ENCODE peak calls at places on chromosomes 3 and 15, in six cellular contexts. V, Q, O, S, D and N are unnamed samples. For H3K27me3 and H3K4me1, the result is how much of the 10 kb centered on the place peaks cover.

GRCh38 chr3:7917443-7918151 is 584.0 kb upstream of the LMCD1 start:
- DNase-seq in V (no peak), Q (no peak), O (no peak), S (no peak), D (no peak), N (no peak)

GRCh38 chr3:12405432-12406272 is 78.6 kb upstream of the TSEN2 start:
- DNase-seq in V (peak), Q (peak), O (peak), S (peak), D (peak), N (peak)

GRCh38 chr3:10566451-10566850 is 61.1 kb upstream of the ATP2B2 start:
- DNase-seq in V (no peak), Q (no peak), O (no peak), S (no peak), D (no peak), N (no peak)

GRCh38 chr15:101528108-101528916 is 38.8 kb upstream of the PCSK6 start:
- DNase-seq in V (no peak), Q (peak), O (peak), S (peak), D (peak), N (peak)

GRCh38 chr3:175214210-175214609 is 355.1 kb downstream of the NAALADL2 start:
- DNase-seq in V (no peak), Q (no peak), O (no peak), S (no peak), D (no peak), N (no peak)

GRCh38 chr15:43239732-43240491 is 19.1 kb upstream of the EPB42 start:
- DNase-seq in V (no peak), Q (no peak), O (no peak), S (no peak), D (no peak), N (no peak)

GRCh38 chr3:64377942-64378341 is 152.7 kb upstream of the PRICKLE2 start:
- DNase-seq in V (no peak), Q (no peak), O (no peak), S (peak), D (no peak), N (no peak)

GRCh38 chr15:52252781-52253180 is 42.8 kb downstream of the MYO5C start:
- DNase-seq in V (peak), Q (no peak), O (no peak), S (no peak), D (no peak), N (no peak)

GRCh38 chr15:69576035-69576526 is 123.5 kb downstream of the RPLP1 start:
- DNase-seq in V (peak), Q (peak), O (peak), S (no peak), D (peak), N (no peak)

GRCh38 chr15:62779041-62779810 is 263.3 kb upstream of the TPM1 start:
- DNase-seq in V (no peak), Q (peak), O (peak), S (no peak), D (no peak), N (peak)

GRCh38 chr15:34754674-34755418 is at the start of gene GJD2:
- DNase-seq in V (no peak), Q (no peak), O (no peak), S (no peak), D (no peak), N (no peak)

GRCh38 chr3:183807329-183807728 is 18.0 kb downstream of the MAP6D1 start:
- DNase-seq in V (no peak), Q (no peak), O (no peak), S (no peak), D (no peak), N (no peak)

GRCh38 chr15:43225201-43225949 is 4.6 kb upstream of the EPB42 start:
- DNase-seq in V (peak), Q (no peak), O (no peak), S (no peak), D (peak), N (no peak)

GRCh38 chr3:5095879-5096278 is 26.2 kb upstream of the ARL8B start:
- DNase-seq in V (no peak), Q (no peak), O (peak), S (no peak), D (no peak), N (peak)

GRCh38 chr3:9902372-9903237 is at the start of gene IL17RE:
- DNase-seq in V (no peak), Q (no peak), O (no peak), S (no peak), D (no peak), N (no peak)

GRCh38 chr3:8757551-8758518 is 11.6 kb downstream of the OXTR start:
- DNase-seq in V (no peak), Q (peak), O (no peak), S (no peak), D (peak), N (no peak)

DNA sequence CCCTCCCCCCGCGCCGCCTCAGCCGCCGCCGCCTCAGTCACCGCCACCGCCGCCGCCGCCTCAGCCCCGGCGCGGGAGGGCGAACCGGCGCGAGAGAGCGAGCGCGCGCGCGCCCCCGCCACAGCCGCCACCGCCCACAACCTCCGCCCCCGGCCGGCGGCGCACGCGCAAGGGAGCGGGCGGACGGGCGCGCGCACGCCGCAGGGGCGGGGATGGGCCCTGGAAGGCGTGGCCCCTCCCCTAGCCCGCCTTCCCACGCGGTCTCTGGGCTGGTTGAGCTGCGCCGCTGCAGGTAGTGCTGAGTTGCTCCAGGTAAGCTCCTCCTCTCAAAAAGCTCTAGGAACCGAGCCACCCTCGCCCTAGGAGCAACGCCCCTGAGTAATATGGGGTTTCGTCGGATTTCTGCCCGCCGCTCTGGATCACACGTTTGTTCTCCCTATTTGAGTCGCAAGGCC is at the start of gene TMCC1:
- DNase-seq in V (peak), Q (peak), O (peak), S (peak), D (peak), N (peak)
- TF ChIP-seq POLR2A in V (no peak), Q (no peak), O (no peak), S (no peak), D (peak), N (no peak)

DNA sequence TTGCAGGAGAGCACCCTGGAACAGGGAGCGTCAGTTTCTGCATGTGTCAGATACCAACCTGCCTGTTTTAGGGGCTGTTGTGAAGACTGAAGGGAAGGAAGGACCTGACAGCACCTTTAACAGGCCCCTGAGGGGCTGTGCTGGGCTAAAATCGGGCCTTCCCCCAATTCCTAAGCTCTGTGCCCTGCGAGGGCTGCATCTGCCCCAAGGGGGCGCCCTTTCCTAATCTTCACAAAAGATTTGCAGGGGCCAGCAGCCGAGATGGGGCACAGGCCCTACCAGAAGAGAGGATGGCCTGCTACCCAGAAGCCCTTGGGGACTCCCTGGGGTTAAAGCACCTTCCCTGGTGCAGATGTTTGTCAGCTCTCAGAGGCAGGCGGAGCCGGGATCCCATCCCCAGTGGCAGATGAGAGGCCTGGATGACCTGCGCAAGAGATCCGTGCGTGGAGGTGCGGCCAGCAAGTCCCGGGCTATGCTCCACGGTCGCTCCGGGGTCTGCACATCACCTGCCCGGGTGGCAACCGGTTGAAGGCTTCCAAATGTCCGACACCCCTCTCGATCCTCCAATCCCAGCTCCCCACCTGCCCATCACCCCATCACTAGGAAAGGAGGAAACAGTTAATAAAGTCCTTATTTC is 53.6 kb downstream of the RHCG start:
- DNase-seq in V (peak), Q (no peak), O (no peak), S (no peak), D (no peak), N (no peak)
- H3K27me3 ChIP-seq in V (under half), Q (under half), O (under half), S (under half), D (under half), N (under half)

GRCh38 chr3:58072046-58072445 is 63.8 kb downstream of the FLNB start:
- DNase-seq in V (no peak), Q (no peak), O (no peak), S (no peak), D (no peak), N (no peak)
- H3K4me1 ChIP-seq in V (under half), Q (under half), O (under half), S (half or more), D (under half), N (under half)

GRCh38 chr15:99708563-99708962 is 24.7 kb downstream of the LYSMD4 start:
- DNase-seq in V (peak), Q (peak), O (peak), S (no peak), D (peak), N (peak)
- TF ChIP-seq POLR2A in V (no peak), Q (no peak), O (no peak), S (no peak), D (no peak), N (no peak)

GRCh38 chr15:45144775-45145174 is 15.0 kb downstream of the DUOX1 start:
- DNase-seq in V (no peak), Q (no peak), O (no peak), S (no peak), D (no peak), N (no peak)
- H3K27me3 ChIP-seq in V (under half), Q (under half), O (under half), S (under half), D (under half), N (under half)

DNA sequence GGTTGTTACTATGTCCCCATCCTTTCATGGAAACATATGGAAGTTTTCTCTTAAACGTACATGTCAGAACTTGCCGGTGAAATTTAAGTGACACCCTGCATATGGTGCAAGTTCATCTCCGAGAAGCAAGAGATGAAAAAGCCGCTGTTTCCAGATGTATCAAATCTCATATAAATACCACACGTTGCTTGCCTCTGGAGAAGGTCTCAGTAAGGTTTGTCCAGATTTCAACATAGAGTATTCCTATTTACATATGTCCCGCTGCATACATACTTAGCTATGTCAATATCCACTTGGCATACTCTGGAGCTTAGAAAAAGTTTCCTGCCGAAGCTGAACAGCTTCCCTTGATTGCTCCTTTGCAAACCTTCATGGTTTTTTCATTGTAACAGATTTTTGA is 172.2 kb upstream of the ICE2 start:
- DNase-seq in V (no peak), Q (no peak), O (no peak), S (no peak), D (no peak), N (no peak)
- H3K4me1 ChIP-seq in V (under half), Q (under half), O (under half), S (under half), D (half or more), N (under half)

GRCh38 chr15:75143738-75144334 is 57.8 kb upstream of the C15orf39 start:
- DNase-seq in V (no peak), Q (no peak), O (no peak), S (no peak), D (no peak), N (no peak)
- TF ChIP-seq POLR2A in V (no peak), Q (no peak), O (no peak), S (no peak), D (no peak), N (no peak)

DNA sequence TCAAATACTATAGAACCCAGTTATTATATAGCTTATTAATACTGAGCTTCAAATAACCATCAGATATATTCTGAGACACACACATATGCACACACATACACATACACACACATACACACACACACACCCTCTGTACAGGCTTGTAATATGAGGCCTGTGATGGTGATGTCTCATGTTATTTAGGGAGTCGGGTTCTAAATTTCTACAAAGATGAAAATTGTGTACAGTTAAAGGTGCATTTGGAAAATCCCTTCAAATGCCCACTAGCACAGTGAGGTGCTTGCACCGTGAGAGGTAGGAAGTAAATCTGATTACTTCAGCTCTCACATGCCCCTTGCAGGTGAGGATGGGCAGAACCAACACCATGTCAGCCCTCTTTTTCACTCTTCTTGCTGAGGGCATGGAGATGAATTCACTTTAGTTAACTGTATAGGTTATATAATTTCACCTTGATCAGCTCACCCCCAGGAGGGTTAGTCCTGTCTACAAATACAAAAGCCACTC is 294.5 kb upstream of the PROK2 start:
- DNase-seq in V (no peak), Q (no peak), O (no peak), S (no peak), D (no peak), N (no peak)
- H3K27me3 ChIP-seq in V (under half), Q (under half), O (under half), S (under half), D (under half), N (under half)